ENCODE peak calls at places on chromosomes 12 and 14, in seven cellular contexts. One of them, this sample, is unnamed.
A peak's percentile ranks its signal among the peaks of the same experiment; 100 is the strongest.

GRCh38 chr12:1844223-1844622 is 23.9 kb downstream of the LRTM2 start:
- DNase-seq in WTC11: peak; percentile 10
- DNase-seq in GM19239: no peak
- DNase-seq in colonic mucosa: no peak
- DNase-seq in adrenal gland: no peak
- DNase-seq in stimulated activated naive CD4-positive, alpha-beta T cell: no peak
- DNase-seq in mesothelial cell of epicardium: peak; percentile 6
- DNase-seq in this sample: no peak

GRCh38 chr14:102252834-102253801 is 51.8 kb downstream of the MOK start:
- DNase-seq in stimulated activated naive CD4-positive, alpha-beta T cell: no peak
- DNase-seq in colonic mucosa: no peak
- DNase-seq in GM19239: no peak
- DNase-seq in adrenal gland: peak; percentile 89
- DNase-seq in mesothelial cell of epicardium: no peak
- DNase-seq in WTC11: no peak
- DNase-seq in this sample: no peak

GRCh38 chr12:123962530-123962929 is 10.1 kb downstream of the CCDC92 start:
- DNase-seq in WTC11: no peak
- DNase-seq in adrenal gland: no peak
- DNase-seq in colonic mucosa: no peak
- DNase-seq in stimulated activated naive CD4-positive, alpha-beta T cell: no peak
- DNase-seq in GM19239: no peak
- DNase-seq in mesothelial cell of epicardium: no peak
- DNase-seq in this sample: no peak

GRCh38 chr14:79177106-79177505 is 1006.9 kb downstream of the NRXN3 start:
- DNase-seq in colonic mucosa: no peak
- DNase-seq in GM19239: no peak
- DNase-seq in mesothelial cell of epicardium: no peak
- DNase-seq in stimulated activated naive CD4-positive, alpha-beta T cell: no peak
- DNase-seq in adrenal gland: no peak
- DNase-seq in WTC11: no peak
- DNase-seq in this sample: no peak

GRCh38 chr12:2273288-2273687 is 220.5 kb downstream of the CACNA1C start:
- DNase-seq in adrenal gland: peak; percentile 49
- DNase-seq in colonic mucosa: no peak
- DNase-seq in WTC11: no peak
- DNase-seq in mesothelial cell of epicardium: no peak
- DNase-seq in GM19239: no peak
- DNase-seq in stimulated activated naive CD4-positive, alpha-beta T cell: no peak
- DNase-seq in this sample: no peak

GRCh38 chr14:71591929-71592328 is 340.3 kb upstream of the RGS6 start:
- DNase-seq in GM19239: no peak
- DNase-seq in stimulated activated naive CD4-positive, alpha-beta T cell: no peak
- DNase-seq in adrenal gland: no peak
- DNase-seq in colonic mucosa: no peak
- DNase-seq in mesothelial cell of epicardium: no peak
- DNase-seq in WTC11: no peak
- DNase-seq in this sample: no peak

GRCh38 chr12:48004941-48005749 is 869 bp upstream of the COL2A1 start:
- DNase-seq in mesothelial cell of epicardium: no peak
- DNase-seq in adrenal gland: no peak
- DNase-seq in WTC11: peak; percentile 60
- DNase-seq in stimulated activated naive CD4-positive, alpha-beta T cell: no peak
- DNase-seq in GM19239: no peak
- DNase-seq in colonic mucosa: no peak
- DNase-seq in this sample: no peak

GRCh38 chr12:13094349-13094748 is 9.1 kb downstream of the GSG1 start:
- DNase-seq in stimulated activated naive CD4-positive, alpha-beta T cell: no peak
- DNase-seq in WTC11: no peak
- DNase-seq in mesothelial cell of epicardium: no peak
- DNase-seq in adrenal gland: no peak
- DNase-seq in GM19239: no peak
- DNase-seq in colonic mucosa: no peak
- DNase-seq in this sample: no peak

GRCh38 chr12:70448371-70448770 is 82.3 kb downstream of the KCNMB4 start:
- DNase-seq in WTC11: no peak
- DNase-seq in colonic mucosa: no peak
- DNase-seq in adrenal gland: no peak
- DNase-seq in mesothelial cell of epicardium: no peak
- DNase-seq in stimulated activated naive CD4-positive, alpha-beta T cell: no peak
- DNase-seq in GM19239: no peak
- DNase-seq in this sample: no peak

GRCh38 chr14:92646952-92647461 is 101.4 kb downstream of the LGMN start:
- DNase-seq in mesothelial cell of epicardium: no peak
- DNase-seq in colonic mucosa: no peak
- DNase-seq in stimulated activated naive CD4-positive, alpha-beta T cell: no peak
- DNase-seq in GM19239: no peak
- DNase-seq in adrenal gland: no peak
- DNase-seq in WTC11: no peak
- DNase-seq in this sample: no peak

GRCh38 chr12:46046436-46046835 is 56.1 kb upstream of the SCAF11 start:
- DNase-seq in mesothelial cell of epicardium: no peak
- DNase-seq in colonic mucosa: no peak
- DNase-seq in GM19239: no peak
- DNase-seq in adrenal gland: no peak
- DNase-seq in stimulated activated naive CD4-positive, alpha-beta T cell: no peak
- DNase-seq in WTC11: no peak
- DNase-seq in this sample: no peak

GRCh38 chr12:71578694-71579258 is 84.9 kb downstream of the ZFC3H1 start:
- DNase-seq in stimulated activated naive CD4-positive, alpha-beta T cell: no peak
- DNase-seq in adrenal gland: no peak
- DNase-seq in GM19239: no peak
- DNase-seq in WTC11: no peak
- DNase-seq in colonic mucosa: no peak
- DNase-seq in mesothelial cell of epicardium: no peak
- DNase-seq in this sample: no peak

GRCh38 chr14:93009471-93010117 is 86.6 kb downstream of the CHGA start:
- DNase-seq in WTC11: no peak
- DNase-seq in stimulated activated naive CD4-positive, alpha-beta T cell: no peak
- DNase-seq in adrenal gland: peak; percentile 89
- DNase-seq in GM19239: no peak
- DNase-seq in colonic mucosa: no peak
- DNase-seq in mesothelial cell of epicardium: no peak
- DNase-seq in this sample: no peak

GRCh38 chr12:132924356-132924755 is 31.8 kb downstream of the ZNF605 start:
- DNase-seq in stimulated activated naive CD4-positive, alpha-beta T cell: no peak
- DNase-seq in adrenal gland: no peak
- DNase-seq in mesothelial cell of epicardium: no peak
- DNase-seq in GM19239: no peak
- DNase-seq in WTC11: no peak
- DNase-seq in colonic mucosa: no peak
- DNase-seq in this sample: no peak

GRCh38 chr14:53409974-53410373 is 256.9 kb upstream of the DDHD1 start:
- DNase-seq in mesothelial cell of epicardium: no peak
- DNase-seq in stimulated activated naive CD4-positive, alpha-beta T cell: no peak
- DNase-seq in adrenal gland: no peak
- DNase-seq in WTC11: no peak
- DNase-seq in GM19239: no peak
- DNase-seq in colonic mucosa: no peak
- DNase-seq in this sample: no peak

GRCh38 chr12:108833355-108833733 is 24.0 kb downstream of the SSH1 start:
- DNase-seq in stimulated activated naive CD4-positive, alpha-beta T cell: no peak
- DNase-seq in colonic mucosa: no peak
- DNase-seq in WTC11: no peak
- DNase-seq in mesothelial cell of epicardium: no peak
- DNase-seq in adrenal gland: no peak
- DNase-seq in GM19239: no peak
- DNase-seq in this sample: no peak

GRCh38 chr12:112121780-112122565 is 3.4 kb upstream of the TRAFD1 start:
- DNase-seq in adrenal gland: peak; percentile 86
- DNase-seq in colonic mucosa: peak; percentile 52
- DNase-seq in GM19239: no peak
- DNase-seq in mesothelial cell of epicardium: no peak
- DNase-seq in WTC11: no peak
- DNase-seq in stimulated activated naive CD4-positive, alpha-beta T cell: no peak
- DNase-seq in this sample: no peak

GRCh38 chr12:109778684-109779083 is 54.5 kb downstream of the TRPV4 start:
- DNase-seq in stimulated activated naive CD4-positive, alpha-beta T cell: no peak
- DNase-seq in WTC11: no peak
- DNase-seq in colonic mucosa: no peak
- DNase-seq in mesothelial cell of epicardium: no peak
- DNase-seq in GM19239: no peak
- DNase-seq in adrenal gland: no peak
- DNase-seq in this sample: no peak